ENCODE peak calls at places on chromosome 4, in ten cellular contexts. One of them, this sample, is unnamed.

GRCh38 chr4:20394471-20394870 is 142.8 kb downstream of the SLIT2 start:
- DNase-seq in tibial artery: no peak
- DNase-seq in MM.1S: no peak
- DNase-seq in A549: no peak
- DNase-seq in neural progenitor cell: no peak
- DNase-seq in effector memory CD4-positive, alpha-beta T cell: no peak
- DNase-seq in thoracic aorta: no peak
- DNase-seq in left lung: no peak
- DNase-seq in cardiac fibroblast: no peak
- DNase-seq in cardiac muscle cell: no peak
- DNase-seq in this sample: no peak

GRCh38 chr4:127985989-127986388 is 20.8 kb downstream of the ABHD18 start:
- DNase-seq in tibial artery: no peak
- DNase-seq in MM.1S: no peak
- DNase-seq in thoracic aorta: no peak
- DNase-seq in neural progenitor cell: no peak
- DNase-seq in left lung: no peak
- DNase-seq in A549: no peak
- DNase-seq in cardiac muscle cell: no peak
- DNase-seq in cardiac fibroblast: no peak
- DNase-seq in effector memory CD4-positive, alpha-beta T cell: no peak
- DNase-seq in this sample: no peak

GRCh38 chr4:86220137-86220536 is 139.7 kb downstream of the MAPK10 start:
- DNase-seq in left lung: no peak
- DNase-seq in effector memory CD4-positive, alpha-beta T cell: no peak
- DNase-seq in thoracic aorta: no peak
- DNase-seq in MM.1S: no peak
- DNase-seq in cardiac muscle cell: no peak
- DNase-seq in neural progenitor cell: no peak
- DNase-seq in cardiac fibroblast: peak
- DNase-seq in A549: no peak
- DNase-seq in tibial artery: no peak
- DNase-seq in this sample: peak

GRCh38 chr4:83285022-83285387 is 407 bp upstream of the COQ2 start:
- DNase-seq in thoracic aorta: no peak
- DNase-seq in neural progenitor cell: peak
- DNase-seq in effector memory CD4-positive, alpha-beta T cell: peak
- DNase-seq in cardiac fibroblast: peak
- DNase-seq in tibial artery: no peak
- DNase-seq in cardiac muscle cell: peak
- DNase-seq in A549: peak
- DNase-seq in MM.1S: peak
- DNase-seq in left lung: no peak
- DNase-seq in this sample: peak

GRCh38 chr4:10096201-10096975 is 20.2 kb downstream of the WDR1 start:
- DNase-seq in tibial artery: peak
- DNase-seq in left lung: peak
- DNase-seq in A549: peak
- DNase-seq in cardiac fibroblast: peak
- DNase-seq in cardiac muscle cell: no peak
- DNase-seq in neural progenitor cell: no peak
- DNase-seq in effector memory CD4-positive, alpha-beta T cell: peak
- DNase-seq in MM.1S: peak
- DNase-seq in thoracic aorta: peak
- DNase-seq in this sample: peak

GRCh38 chr4:107069049-107069448 is 32.9 kb upstream of the DKK2 start:
- DNase-seq in MM.1S: no peak
- DNase-seq in A549: no peak
- DNase-seq in neural progenitor cell: no peak
- DNase-seq in cardiac muscle cell: no peak
- DNase-seq in tibial artery: no peak
- DNase-seq in cardiac fibroblast: peak
- DNase-seq in left lung: no peak
- DNase-seq in thoracic aorta: no peak
- DNase-seq in effector memory CD4-positive, alpha-beta T cell: no peak
- DNase-seq in this sample: peak

GRCh38 chr4:37788782-37789181 is 37.7 kb upstream of the PGM2 start:
- DNase-seq in A549: no peak
- DNase-seq in thoracic aorta: no peak
- DNase-seq in effector memory CD4-positive, alpha-beta T cell: no peak
- DNase-seq in cardiac fibroblast: no peak
- DNase-seq in tibial artery: no peak
- DNase-seq in neural progenitor cell: no peak
- DNase-seq in cardiac muscle cell: no peak
- DNase-seq in MM.1S: no peak
- DNase-seq in left lung: no peak
- DNase-seq in this sample: no peak

GRCh38 chr4:154643493-154643892 is 31.0 kb upstream of the FGG start:
- DNase-seq in cardiac muscle cell: no peak
- DNase-seq in thoracic aorta: no peak
- DNase-seq in left lung: no peak
- DNase-seq in effector memory CD4-positive, alpha-beta T cell: no peak
- DNase-seq in cardiac fibroblast: peak
- DNase-seq in A549: no peak
- DNase-seq in neural progenitor cell: no peak
- DNase-seq in MM.1S: no peak
- DNase-seq in tibial artery: no peak
- DNase-seq in this sample: no peak

GRCh38 chr4:184782731-184783472 is 42.9 kb downstream of the ACSL1 start:
- DNase-seq in cardiac muscle cell: no peak
- DNase-seq in cardiac fibroblast: no peak
- DNase-seq in effector memory CD4-positive, alpha-beta T cell: no peak
- DNase-seq in A549: no peak
- DNase-seq in left lung: no peak
- DNase-seq in neural progenitor cell: no peak
- DNase-seq in MM.1S: no peak
- DNase-seq in thoracic aorta: no peak
- DNase-seq in tibial artery: no peak
- DNase-seq in this sample: no peak

GRCh38 chr4:112765317-112765989 is 128.5 kb downstream of the LARP7 start:
- DNase-seq in cardiac muscle cell: peak
- DNase-seq in tibial artery: no peak
- DNase-seq in cardiac fibroblast: peak
- DNase-seq in effector memory CD4-positive, alpha-beta T cell: no peak
- DNase-seq in A549: no peak
- DNase-seq in thoracic aorta: no peak
- DNase-seq in left lung: no peak
- DNase-seq in MM.1S: peak
- DNase-seq in neural progenitor cell: peak
- DNase-seq in this sample: peak

GRCh38 chr4:150782311-150782710 is 200.4 kb downstream of the MAB21L2 start:
- DNase-seq in cardiac fibroblast: peak
- DNase-seq in A549: no peak
- DNase-seq in cardiac muscle cell: peak
- DNase-seq in MM.1S: no peak
- DNase-seq in effector memory CD4-positive, alpha-beta T cell: no peak
- DNase-seq in left lung: no peak
- DNase-seq in thoracic aorta: no peak
- DNase-seq in tibial artery: no peak
- DNase-seq in neural progenitor cell: no peak
- DNase-seq in this sample: peak

GRCh38 chr4:7390906-7391636 is 43.7 kb downstream of the PSAPL1 start:
- DNase-seq in A549: no peak
- DNase-seq in cardiac muscle cell: no peak
- DNase-seq in neural progenitor cell: no peak
- DNase-seq in MM.1S: no peak
- DNase-seq in cardiac fibroblast: no peak
- DNase-seq in effector memory CD4-positive, alpha-beta T cell: no peak
- DNase-seq in thoracic aorta: no peak
- DNase-seq in left lung: peak
- DNase-seq in tibial artery: no peak
- DNase-seq in this sample: no peak

GRCh38 chr4:109411964-109412363 is 21.7 kb upstream of the SEC24B start:
- DNase-seq in A549: no peak
- DNase-seq in cardiac muscle cell: peak
- DNase-seq in neural progenitor cell: no peak
- DNase-seq in tibial artery: no peak
- DNase-seq in effector memory CD4-positive, alpha-beta T cell: no peak
- DNase-seq in left lung: no peak
- DNase-seq in MM.1S: no peak
- DNase-seq in cardiac fibroblast: no peak
- DNase-seq in thoracic aorta: no peak
- DNase-seq in this sample: no peak

GRCh38 chr4:116838609-116839008 is 246.8 kb downstream of the TRAM1L1 start:
- DNase-seq in cardiac fibroblast: no peak
- DNase-seq in effector memory CD4-positive, alpha-beta T cell: no peak
- DNase-seq in thoracic aorta: no peak
- DNase-seq in A549: no peak
- DNase-seq in MM.1S: no peak
- DNase-seq in neural progenitor cell: no peak
- DNase-seq in cardiac muscle cell: no peak
- DNase-seq in tibial artery: no peak
- DNase-seq in left lung: no peak
- DNase-seq in this sample: no peak

GRCh38 chr4:16626945-16627344 is 271.5 kb downstream of the LDB2 start:
- DNase-seq in MM.1S: no peak
- DNase-seq in cardiac muscle cell: no peak
- DNase-seq in cardiac fibroblast: peak
- DNase-seq in tibial artery: no peak
- DNase-seq in left lung: no peak
- DNase-seq in A549: no peak
- DNase-seq in neural progenitor cell: no peak
- DNase-seq in effector memory CD4-positive, alpha-beta T cell: no peak
- DNase-seq in thoracic aorta: no peak
- DNase-seq in this sample: peak

GRCh38 chr4:21476753-21477152 is 471.8 kb downstream of the KCNIP4 start:
- DNase-seq in left lung: no peak
- DNase-seq in MM.1S: no peak
- DNase-seq in tibial artery: no peak
- DNase-seq in effector memory CD4-positive, alpha-beta T cell: no peak
- DNase-seq in cardiac fibroblast: peak
- DNase-seq in cardiac muscle cell: peak
- DNase-seq in neural progenitor cell: peak
- DNase-seq in thoracic aorta: no peak
- DNase-seq in A549: no peak
- DNase-seq in this sample: no peak

GRCh38 chr4:26490111-26490979 is at the start of gene CCKAR:
- DNase-seq in A549: no peak
- DNase-seq in neural progenitor cell: peak
- DNase-seq in effector memory CD4-positive, alpha-beta T cell: no peak
- DNase-seq in thoracic aorta: no peak
- DNase-seq in cardiac fibroblast: no peak
- DNase-seq in left lung: no peak
- DNase-seq in MM.1S: no peak
- DNase-seq in tibial artery: no peak
- DNase-seq in cardiac muscle cell: no peak
- DNase-seq in this sample: no peak
- H3K4me3 ChIP-seq in A549: no peak
- H3K4me3 ChIP-seq in neural progenitor cell: no peak
- H3K4me3 ChIP-seq in effector memory CD4-positive, alpha-beta T cell: no peak
- H3K4me3 ChIP-seq in thoracic aorta: no peak
- H3K4me3 ChIP-seq in cardiac fibroblast: peak
- H3K4me3 ChIP-seq in left lung: no peak
- H3K4me3 ChIP-seq in MM.1S: no peak
- H3K4me3 ChIP-seq in tibial artery: no peak
- H3K4me3 ChIP-seq in cardiac muscle cell: no peak
- H3K4me3 ChIP-seq in this sample: no peak

GRCh38 chr4:88820723-88821368 is 123.2 kb upstream of the NAP1L5 start:
- DNase-seq in tibial artery: no peak
- DNase-seq in effector memory CD4-positive, alpha-beta T cell: no peak
- DNase-seq in MM.1S: no peak
- DNase-seq in cardiac muscle cell: no peak
- DNase-seq in cardiac fibroblast: no peak
- DNase-seq in thoracic aorta: no peak
- DNase-seq in left lung: no peak
- DNase-seq in A549: no peak
- DNase-seq in neural progenitor cell: no peak
- DNase-seq in this sample: peak
- H3K4me3 ChIP-seq in tibial artery: peak
- H3K4me3 ChIP-seq in effector memory CD4-positive, alpha-beta T cell: no peak
- H3K4me3 ChIP-seq in MM.1S: no peak
- H3K4me3 ChIP-seq in cardiac muscle cell: peak
- H3K4me3 ChIP-seq in cardiac fibroblast: no peak
- H3K4me3 ChIP-seq in thoracic aorta: peak
- H3K4me3 ChIP-seq in left lung: peak
- H3K4me3 ChIP-seq in A549: no peak
- H3K4me3 ChIP-seq in neural progenitor cell: no peak
- H3K4me3 ChIP-seq in this sample: peak

DNA sequence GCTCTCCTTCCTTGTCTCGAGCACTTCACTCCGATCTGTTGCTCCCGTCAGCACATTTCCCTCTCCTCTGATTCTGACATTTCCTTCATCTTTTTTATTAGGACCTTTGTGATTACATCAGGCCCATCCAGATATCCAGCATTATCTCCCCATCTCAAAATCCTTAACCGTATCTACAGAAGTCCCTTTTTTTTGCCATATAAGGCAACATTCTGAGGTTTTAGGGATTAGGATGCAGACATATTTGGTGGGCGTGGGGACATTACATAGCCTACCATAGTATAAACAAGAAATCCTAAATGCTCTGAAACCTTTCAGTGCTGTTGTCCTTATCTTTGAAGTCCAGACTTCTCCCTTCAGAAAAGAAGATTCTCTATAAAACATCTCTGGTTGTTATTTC is 505.0 kb upstream of the PITX2 start:
- DNase-seq in cardiac fibroblast: no peak
- DNase-seq in tibial artery: no peak
- DNase-seq in neural progenitor cell: no peak
- DNase-seq in effector memory CD4-positive, alpha-beta T cell: no peak
- DNase-seq in cardiac muscle cell: no peak
- DNase-seq in thoracic aorta: no peak
- DNase-seq in MM.1S: no peak
- DNase-seq in A549: no peak
- DNase-seq in left lung: no peak
- DNase-seq in this sample: no peak
- H3K4me3 ChIP-seq in cardiac fibroblast: no peak
- H3K4me3 ChIP-seq in tibial artery: no peak
- H3K4me3 ChIP-seq in neural progenitor cell: no peak
- H3K4me3 ChIP-seq in effector memory CD4-positive, alpha-beta T cell: no peak
- H3K4me3 ChIP-seq in cardiac muscle cell: no peak
- H3K4me3 ChIP-seq in thoracic aorta: no peak
- H3K4me3 ChIP-seq in MM.1S: no peak
- H3K4me3 ChIP-seq in A549: no peak
- H3K4me3 ChIP-seq in left lung: no peak
- H3K4me3 ChIP-seq in this sample: no peak

GRCh38 chr4:2258091-2259035 is 3.5 kb downstream of the MXD4 start:
- DNase-seq in effector memory CD4-positive, alpha-beta T cell: no peak
- DNase-seq in neural progenitor cell: no peak
- DNase-seq in thoracic aorta: peak
- DNase-seq in A549: no peak
- DNase-seq in cardiac muscle cell: no peak
- DNase-seq in tibial artery: peak
- DNase-seq in cardiac fibroblast: no peak
- DNase-seq in MM.1S: no peak
- DNase-seq in left lung: peak
- DNase-seq in this sample: no peak
- H3K4me3 ChIP-seq in effector memory CD4-positive, alpha-beta T cell: no peak
- H3K4me3 ChIP-seq in neural progenitor cell: no peak
- H3K4me3 ChIP-seq in thoracic aorta: peak
- H3K4me3 ChIP-seq in A549: no peak
- H3K4me3 ChIP-seq in cardiac muscle cell: no peak
- H3K4me3 ChIP-seq in tibial artery: peak
- H3K4me3 ChIP-seq in cardiac fibroblast: no peak
- H3K4me3 ChIP-seq in MM.1S: no peak
- H3K4me3 ChIP-seq in left lung: no peak
- H3K4me3 ChIP-seq in this sample: no peak

This sample was measured in adipocyte.